ENCODE peak calls at places on chromosomes 12 and 14, in nine cellular contexts. V, Y, D, U, E, B, F, J and P are unnamed samples.

GRCh38 chr14:87995500-87996275 is 2.7 kb upstream of the GALC start:
- DNase-seq in D (no peak), J (peak; percentile 32), V (no peak), U (no peak), F (no peak), E (no peak), Y (no peak), B (no peak), P (no peak)

GRCh38 chr12:52228931-52229330 is 4.1 kb upstream of the KRT7 start:
- DNase-seq in Y (no peak), J (no peak), U (no peak), B (no peak), E (no peak), V (no peak), D (no peak), F (no peak), P (no peak)

GRCh38 chr12:44847888-44848770 is 28.0 kb downstream of the NELL2 start:
- DNase-seq in D (no peak), J (no peak), Y (peak; percentile 29), V (peak; percentile 89), U (no peak), B (no peak), E (peak; percentile 68), F (no peak), P (no peak)

GRCh38 chr14:103522649-103523582 is at the start of gene CKB:
- DNase-seq in F (peak; percentile 71), V (no peak), E (peak; percentile 20), U (peak; percentile 80), D (peak; percentile 76), B (no peak), J (no peak), Y (no peak), P (no peak)

GRCh38 chr12:49946086-49946485 is 4.5 kb upstream of the AQP2 start:
- DNase-seq in Y (no peak), U (no peak), B (no peak), E (no peak), J (no peak), V (no peak), D (no peak), F (no peak), P (no peak)

GRCh38 chr14:53399057-53399456 is 245.9 kb upstream of the DDHD1 start:
- DNase-seq in Y (no peak), V (no peak), D (peak; percentile 2), J (no peak), B (no peak), F (no peak), E (no peak), U (no peak), P (no peak)

GRCh38 chr12:127552838-127553237 is 714.1 kb upstream of the TMEM132C start:
- DNase-seq in V (no peak), B (no peak), J (no peak), U (no peak), D (no peak), Y (no peak), F (no peak), E (no peak), P (no peak)

GRCh38 chr12:131861261-131862083 is 33.0 kb upstream of the ULK1 start:
- DNase-seq in J (no peak), B (no peak), E (no peak), Y (no peak), D (no peak), U (no peak), F (no peak), V (no peak), P (no peak)

GRCh38 chr12:15855646-15856045 is 26.5 kb upstream of the STRAP start:
- DNase-seq in V (no peak), D (no peak), F (no peak), E (no peak), U (no peak), J (no peak), Y (no peak), B (no peak), P (no peak)